ENCODE peak calls at places on chromosome X, in four cellular contexts. Z, R, J and L are unnamed samples.

GRCh38 chrX:40778861-40779575 is 43.7 kb upstream of the MED14 start:
- DNase-seq in Z (no peak), R (no peak), J (no peak), L (no peak)

GRCh38 chrX:72026341-72027023 is 105.2 kb downstream of the RTL5 start:
- DNase-seq in Z (no peak), R (no peak), J (no peak), L (no peak)

GRCh38 chrX:130084651-130085237 is 25.6 kb downstream of the ELF4 start:
- DNase-seq in Z (no peak), R (no peak), J (no peak), L (no peak)

GRCh38 chrX:153669174-153669890 is 4.3 kb downstream of the PNCK start:
- DNase-seq in Z (no peak), R (no peak), J (peak), L (peak)

GRCh38 chrX:125998432-125998831 is 167.7 kb downstream of the DCAF12L2 start:
- DNase-seq in Z (no peak), R (no peak), J (peak), L (peak)

GRCh38 chrX:123626962-123627361 is 105.9 kb downstream of the THOC2 start:
- DNase-seq in Z (no peak), R (peak), J (no peak), L (no peak)

GRCh38 chrX:130086414-130087207 is 23.7 kb downstream of the ELF4 start:
- DNase-seq in Z (peak), R (no peak), J (no peak), L (peak)

GRCh38 chrX:119391279-119391678 is 7.9 kb upstream of the SLC25A43 start:
- DNase-seq in Z (no peak), R (no peak), J (peak), L (peak)

GRCh38 chrX:153650959-153651358 is 4.0 kb downstream of the DUSP9 start:
- DNase-seq in Z (peak), R (no peak), J (no peak), L (no peak)

GRCh38 chrX:15343075-15343476 is 7.8 kb upstream of the PIGA start:
- DNase-seq in Z (no peak), R (peak), J (no peak), L (no peak)

GRCh38 chrX:84339507-84340364 is 151.7 kb upstream of the RPS6KA6 start:
- DNase-seq in Z (no peak), R (no peak), J (peak), L (peak)

GRCh38 chrX:18927558-18927957 is 56.4 kb downstream of the PHKA2 start:
- DNase-seq in Z (no peak), R (no peak), J (no peak), L (no peak)

GRCh38 chrX:2614911-2615310 is 76.2 kb upstream of the CD99 start:
- DNase-seq in Z (no peak), R (peak), J (peak), L (no peak)

GRCh38 chrX:139170526-139171173 is 359.9 kb upstream of the F9 start:
- DNase-seq in Z (no peak), R (no peak), J (no peak), L (no peak)

GRCh38 chrX:107483976-107484726 is 34.7 kb downstream of the FRMPD3 start:
- DNase-seq in Z (no peak), R (no peak), J (peak), L (no peak)

GRCh38 chrX:111262086-111262485 is 8.2 kb downstream of the CAPN6 start:
- DNase-seq in Z (no peak), R (peak), J (no peak), L (no peak)

GRCh38 chrX:129697204-129697829 is 41.5 kb upstream of the XPNPEP2 start:
- DNase-seq in Z (no peak), R (no peak), J (no peak), L (no peak)

GRCh38 chrX:102835504-102836146 is 101.4 kb upstream of the RAB40AL start:
- DNase-seq in Z (no peak), R (no peak), J (peak), L (peak)

GRCh38 chrX:97397371-97397770 is 513.7 kb downstream of the RPA4 start:
- DNase-seq in Z (no peak), R (no peak), J (no peak), L (no peak)

GRCh38 chrX:132292753-132293152 is 73.5 kb upstream of the RAP2C start:
- DNase-seq in Z (no peak), R (no peak), J (peak), L (peak)

GRCh38 chrX:107971636-107972035 is 10.5 kb downstream of the TEX13B start:
- DNase-seq in Z (no peak), R (no peak), J (no peak), L (no peak)

GRCh38 chrX:100980608-100981497 is 11.3 kb downstream of the ARL13A start:
- DNase-seq in Z (peak), R (no peak), J (no peak), L (no peak)

GRCh38 chrX:40260123-40260751 is 162.5 kb upstream of the BCOR start:
- DNase-seq in Z (peak), R (no peak), J (peak), L (no peak)

GRCh38 chrX:153488231-153488914 is 6.4 kb upstream of the BGN start:
- DNase-seq in Z (no peak), R (no peak), J (peak), L (no peak)

GRCh38 chrX:134886201-134886600 is 104.6 kb upstream of the SMIM10 start:
- DNase-seq in Z (no peak), R (no peak), J (peak), L (no peak)

GRCh38 chrX:134883134-134883700 is 107.6 kb upstream of the SMIM10 start:
- DNase-seq in Z (no peak), R (no peak), J (no peak), L (no peak)

GRCh38 chrX:134880866-134881265 is 109.9 kb upstream of the SMIM10 start:
- DNase-seq in Z (no peak), R (no peak), J (no peak), L (no peak)

GRCh38 chrX:134885336-134886016 is 105.3 kb upstream of the SMIM10 start:
- DNase-seq in Z (no peak), R (no peak), J (peak), L (no peak)
- H3K4me3 ChIP-seq in Z (no peak), R (no peak), J (no peak), L (no peak)

GRCh38 chrX:20116575-20117240 is at the start of gene MAP7D2:
- DNase-seq in Z (no peak), R (no peak), J (peak), L (no peak)
- H3K4me3 ChIP-seq in Z (peak), R (peak), J (no peak), L (no peak)

GRCh38 chrX:39226307-39226706 is 425.0 kb downstream of the MID1IP1 start:
- DNase-seq in Z (no peak), R (no peak), J (no peak), L (no peak)
- H3K4me3 ChIP-seq in Z (no peak), R (no peak), J (no peak), L (no peak)

DNA sequence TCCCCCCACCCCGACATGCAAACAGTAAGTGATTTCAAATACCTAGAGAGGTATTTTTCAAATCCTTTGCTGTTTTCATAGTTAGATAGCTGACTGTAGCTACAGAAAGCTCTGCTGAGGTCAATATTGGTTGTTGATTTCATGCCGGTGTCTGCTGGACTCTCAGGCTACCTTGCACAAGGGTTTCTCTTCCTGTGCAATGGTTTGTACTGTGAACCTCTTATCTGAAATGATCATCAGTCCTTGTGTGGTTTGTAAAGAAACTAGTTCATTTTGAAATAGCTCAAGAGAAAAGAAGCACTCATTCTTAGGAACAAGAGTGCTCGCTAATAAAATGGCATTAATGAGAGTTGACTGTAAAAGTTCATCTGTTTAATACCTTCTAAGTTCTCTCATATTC is 2.1 kb downstream of the MTM1 start:
- DNase-seq in Z (no peak), R (no peak), J (no peak), L (no peak)
- H3K4me3 ChIP-seq in Z (peak), R (no peak), J (no peak), L (peak)

GRCh38 chrX:17495052-17495451 is 120.1 kb downstream of the NHS start:
- DNase-seq in Z (no peak), R (no peak), J (no peak), L (no peak)

GRCh38 chrX:17496407-17496806 is 121.4 kb downstream of the NHS start:
- DNase-seq in Z (no peak), R (no peak), J (no peak), L (no peak)

GRCh38 chrX:17497193-17497592 is 122.2 kb downstream of the NHS start:
- DNase-seq in Z (no peak), R (no peak), J (no peak), L (no peak)

GRCh38 chrX:17499512-17499911 is 124.5 kb downstream of the NHS start:
- DNase-seq in Z (no peak), R (no peak), J (peak), L (no peak)

GRCh38 chrX:17494231-17494630 is 119.2 kb downstream of the NHS start:
- DNase-seq in Z (no peak), R (no peak), J (no peak), L (no peak)
- H3K4me3 ChIP-seq in Z (no peak), R (no peak), J (no peak), L (no peak)